ENCODE peak calls at places on chromosomes 7 and 10, in eight cellular contexts. K is transverse colon, I is A549, D is ovary, F is GM12878, B is K562, C is esophagus muscularis mucosa, X is stomach. O is an unnamed sample.

GRCh38 chr7:78203042-78203720 is 404.6 kb downstream of the PHTF2 start:
- DNase-seq in K (no peak), I (no peak), D (no peak), F (no peak), B (no peak), C (no peak), X (no peak), O (no peak)

GRCh38 chr7:24718977-24719491 is 38.2 kb downstream of the GSDME start:
- DNase-seq in K (no peak), I (no peak), D (no peak), F (peak; percentile 80), B (no peak), C (peak; percentile 53), X (no peak), O (no peak)

GRCh38 chr7:73887762-73888161 is 26.8 kb downstream of the TMEM270 start:
- DNase-seq in K (no peak), I (no peak), D (no peak), F (no peak), B (no peak), C (no peak), X (no peak), O (no peak)

GRCh38 chr10:77386833-77387232 is 250.8 kb downstream of the KCNMA1 start:
- DNase-seq in K (no peak), I (no peak), D (no peak), F (no peak), B (no peak), C (no peak), X (no peak), O (no peak)

GRCh38 chr7:26179422-26179821 is 21.1 kb downstream of the HNRNPA2B1 start:
- DNase-seq in K (no peak), I (no peak), D (no peak), F (no peak), B (no peak), C (no peak), X (no peak), O (no peak)

GRCh38 chr10:3500408-3500856 is 284.6 kb downstream of the KLF6 start:
- DNase-seq in K (peak; percentile 17), I (peak; percentile 98), D (peak; percentile 74), F (no peak), B (no peak), C (no peak), X (no peak), O (peak; percentile 54)

GRCh38 chr10:101040851-101041250 is 9.8 kb downstream of the SFXN3 start:
- DNase-seq in K (no peak), I (no peak), D (no peak), F (no peak), B (no peak), C (no peak), X (no peak), O (no peak)

GRCh38 chr10:74891048-74891447 is 64.6 kb downstream of the KAT6B start:
- DNase-seq in K (no peak), I (no peak), D (peak; percentile 31), F (no peak), B (no peak), C (no peak), X (peak; percentile 58), O (no peak)

GRCh38 chr10:5159126-5159525 is 25.8 kb downstream of the AKR1C8 start:
- DNase-seq in K (no peak), I (no peak), D (no peak), F (no peak), B (no peak), C (no peak), X (no peak), O (no peak)

GRCh38 chr7:131664570-131664969 is 108.1 kb upstream of the PODXL start:
- DNase-seq in K (no peak), I (no peak), D (no peak), F (no peak), B (no peak), C (no peak), X (no peak), O (no peak)

GRCh38 chr10:96660297-96660696 is 60.0 kb downstream of the PIK3AP1 start:
- DNase-seq in K (no peak), I (no peak), D (no peak), F (no peak), B (no peak), C (no peak), X (no peak), O (no peak)

GRCh38 chr7:139916717-139917395 is 87.8 kb downstream of the TBXAS1 start:
- DNase-seq in K (peak; percentile 37), I (no peak), D (no peak), F (peak; percentile 82), B (no peak), C (no peak), X (no peak), O (no peak)

GRCh38 chr7:7944619-7945282 is 23.8 kb upstream of the GLCCI1 start:
- DNase-seq in K (peak; percentile 69), I (no peak), D (no peak), F (peak; percentile 99), B (no peak), C (no peak), X (peak; percentile 32), O (no peak)

GRCh38 chr7:144728556-144728955 is 107.3 kb downstream of the TPK1 start:
- DNase-seq in K (no peak), I (no peak), D (no peak), F (no peak), B (no peak), C (no peak), X (no peak), O (no peak)

GRCh38 chr10:129108378-129108777 is 358.7 kb upstream of the MGMT start:
- DNase-seq in K (no peak), I (no peak), D (no peak), F (no peak), B (no peak), C (no peak), X (no peak), O (no peak)

GRCh38 chr10:129107525-129107924 is 359.5 kb upstream of the MGMT start:
- DNase-seq in K (no peak), I (no peak), D (no peak), F (no peak), B (no peak), C (peak; percentile 70), X (no peak), O (no peak)

GRCh38 chr10:129114588-129114987 is 352.5 kb upstream of the MGMT start:
- DNase-seq in K (no peak), I (no peak), D (no peak), F (no peak), B (peak; percentile 35), C (no peak), X (no peak), O (no peak)

GRCh38 chr10:129108994-129109393 is 358.0 kb upstream of the MGMT start:
- DNase-seq in K (no peak), I (no peak), D (no peak), F (no peak), B (no peak), C (no peak), X (no peak), O (no peak)

GRCh38 chr10:129110780-129111179 is 356.3 kb upstream of the MGMT start:
- DNase-seq in K (no peak), I (no peak), D (no peak), F (no peak), B (no peak), C (no peak), X (no peak), O (no peak)
- TF ChIP-seq CTCF in K (no peak), I (no peak), D (no peak), F (no peak), B (no peak), C (no peak), X (no peak), O (no peak)

GRCh38 chr7:134365341-134366054 is 48.8 kb upstream of the SLC35B4 start:
- DNase-seq in K (no peak), I (peak; percentile 94), D (no peak), F (no peak), B (peak; percentile 34), C (no peak), X (no peak), O (no peak)
- H3K27ac ChIP-seq in K (no peak overlapping the region), I (peak overlapping the region; percentile 90), D (no peak overlapping the region), F (no peak overlapping the region), B (no peak overlapping the region), C (no peak overlapping the region), X (peak overlapping the region; percentile 84), O (no peak overlapping the region)

GRCh38 chr7:51198654-51199053 is 118.0 kb downstream of the COBL start:
- DNase-seq in K (no peak), I (no peak), D (no peak), F (no peak), B (no peak), C (no peak), X (no peak), O (no peak)
- TF ChIP-seq EP300 in K (no peak), I (no peak), D (no peak), F (no peak), B (no peak), C (no peak), X (no peak), O (no peak)

DNA sequence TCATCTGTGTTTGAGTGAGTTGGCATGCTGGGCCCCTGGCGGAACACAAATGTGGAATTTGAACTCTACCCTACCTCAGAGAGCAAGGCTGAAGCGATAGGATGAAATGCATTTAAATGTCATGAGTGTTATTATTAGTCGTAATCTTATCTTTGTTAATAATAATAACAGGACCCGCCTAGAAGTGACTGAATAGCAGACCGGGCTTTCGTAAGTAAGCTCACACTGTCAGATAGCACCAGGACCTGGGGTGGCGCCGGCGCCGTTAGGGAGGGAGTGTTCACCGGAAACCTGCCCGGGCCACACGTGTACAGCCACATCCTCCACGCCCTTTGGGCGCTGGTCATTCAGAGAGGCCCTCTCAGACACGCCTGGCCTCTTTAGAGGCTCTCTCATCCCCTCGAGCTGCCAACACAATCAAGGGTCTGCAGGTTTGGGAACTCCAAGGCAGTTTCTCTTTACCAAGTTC is 63.6 kb downstream of the GRK5 start:
- DNase-seq in K (peak; percentile 86), I (peak; percentile 72), D (peak; percentile 82), F (no peak), B (peak; percentile 61), C (no peak), X (peak; percentile 91), O (peak; percentile 57)
- TF ChIP-seq CTCF in K (no peak), I (no peak), D (no peak), F (no peak), B (no peak), C (no peak), X (no peak), O (no peak)

DNA sequence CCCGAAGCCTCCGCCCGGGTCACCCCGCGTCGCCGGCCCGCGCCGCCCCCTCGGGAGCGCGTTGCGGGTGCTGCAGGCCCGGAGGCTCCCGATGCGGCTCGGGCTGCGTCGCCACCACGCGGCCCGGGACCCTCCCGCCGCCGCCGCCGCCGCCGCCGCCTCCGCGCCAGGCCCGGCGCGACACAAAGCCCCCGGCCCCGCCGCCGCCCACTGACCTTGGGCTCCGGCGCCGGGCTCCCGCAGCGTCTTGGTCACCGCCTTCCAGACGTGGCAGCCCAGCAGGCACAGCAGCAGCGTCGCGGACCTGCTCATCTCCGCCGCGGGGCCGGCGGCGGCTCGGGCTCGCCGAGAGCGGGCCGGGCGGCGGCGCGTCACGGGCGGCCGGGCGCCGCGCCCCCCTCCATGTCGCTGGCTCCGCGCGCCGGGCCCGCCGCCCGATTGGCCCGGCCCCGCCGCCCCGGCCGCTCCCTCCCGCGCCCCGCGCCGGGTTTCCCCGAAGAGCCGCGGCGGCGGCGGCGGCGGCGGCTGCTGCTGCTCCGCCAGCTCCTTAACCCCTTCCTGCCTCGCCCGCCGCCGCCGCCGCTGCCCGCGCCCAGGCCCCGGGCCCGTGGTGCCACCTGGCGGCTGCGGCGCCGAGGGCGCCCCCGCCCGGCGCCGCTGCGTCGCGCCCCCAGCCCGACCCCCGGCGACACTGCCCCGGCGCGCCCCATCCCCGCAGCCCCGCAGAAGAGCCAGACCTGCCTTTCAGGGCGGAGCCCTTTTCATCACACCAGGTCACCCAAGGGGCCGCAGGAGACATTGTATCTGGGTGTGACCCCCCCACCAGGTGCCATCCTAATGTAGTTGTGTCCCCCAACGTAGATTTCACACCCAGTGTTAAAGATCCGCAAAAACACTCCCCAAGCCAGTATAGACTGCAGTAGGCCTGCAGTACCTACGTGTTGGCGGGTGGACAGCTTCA is at the start of gene FAM171A1:
- DNase-seq in K (peak; percentile 68), I (peak; percentile 53), D (peak; percentile 68), F (no peak), B (peak; percentile 79), C (no peak), X (peak; percentile 69), O (no peak)
- H3K27ac ChIP-seq in K (peak within 1 kb of the TSS; percentile 87), I (peak within 1 kb of the TSS; percentile 97), D (peak within 1 kb of the TSS; percentile 45), F (no peak within 1 kb of the TSS), B (no peak within 1 kb of the TSS), C (peak within 1 kb of the TSS; percentile 77), X (peak within 1 kb of the TSS; percentile 58), O (peak within 1 kb of the TSS; percentile 76)